ENCODE peak calls at places on chromosomes 2 and 18, in nine cellular contexts. One of them, this sample, is unnamed.

GRCh38 chr2:26983746-26984145 is 13.3 kb downstream of the MAPRE3 start:
- DNase-seq in fibroblast of the aortic adventitia: no peak
- DNase-seq in left lung: no peak
- DNase-seq in GM12865: no peak
- DNase-seq in brain microvascular endothelial cell: no peak
- DNase-seq in H9: no peak
- DNase-seq in psoas muscle: no peak
- DNase-seq in GM23338: no peak
- DNase-seq in neural progenitor cell: no peak
- DNase-seq in this sample: no peak

GRCh38 chr2:207765541-207765940 is 4.2 kb downstream of the FZD5 start:
- DNase-seq in GM12865: no peak
- DNase-seq in neural progenitor cell: peak
- DNase-seq in H9: peak
- DNase-seq in brain microvascular endothelial cell: no peak
- DNase-seq in fibroblast of the aortic adventitia: no peak
- DNase-seq in GM23338: peak
- DNase-seq in left lung: no peak
- DNase-seq in psoas muscle: no peak
- DNase-seq in this sample: no peak

GRCh38 chr18:13487237-13487636 is 239.1 kb downstream of the FAM210A start:
- DNase-seq in GM12865: no peak
- DNase-seq in brain microvascular endothelial cell: no peak
- DNase-seq in GM23338: no peak
- DNase-seq in H9: no peak
- DNase-seq in fibroblast of the aortic adventitia: no peak
- DNase-seq in psoas muscle: no peak
- DNase-seq in neural progenitor cell: no peak
- DNase-seq in left lung: no peak
- DNase-seq in this sample: no peak

GRCh38 chr2:222440670-222441422 is 16.5 kb downstream of the SGPP2 start:
- DNase-seq in fibroblast of the aortic adventitia: peak
- DNase-seq in psoas muscle: no peak
- DNase-seq in GM12865: no peak
- DNase-seq in brain microvascular endothelial cell: peak
- DNase-seq in GM23338: no peak
- DNase-seq in neural progenitor cell: no peak
- DNase-seq in left lung: no peak
- DNase-seq in H9: no peak
- DNase-seq in this sample: no peak

GRCh38 chr2:46268986-46269385 is 28.2 kb upstream of the EPAS1 start:
- DNase-seq in fibroblast of the aortic adventitia: peak
- DNase-seq in psoas muscle: no peak
- DNase-seq in H9: no peak
- DNase-seq in GM12865: no peak
- DNase-seq in neural progenitor cell: no peak
- DNase-seq in left lung: no peak
- DNase-seq in brain microvascular endothelial cell: peak
- DNase-seq in GM23338: no peak
- DNase-seq in this sample: no peak

GRCh38 chr2:176092270-176093144 is at the start of gene HOXD13:
- DNase-seq in psoas muscle: no peak
- DNase-seq in left lung: peak
- DNase-seq in neural progenitor cell: peak
- DNase-seq in fibroblast of the aortic adventitia: no peak
- DNase-seq in H9: peak
- DNase-seq in GM23338: peak
- DNase-seq in GM12865: no peak
- DNase-seq in brain microvascular endothelial cell: no peak
- DNase-seq in this sample: no peak

GRCh38 chr18:6855767-6856166 is 126.3 kb downstream of the ARHGAP28 start:
- DNase-seq in left lung: peak
- DNase-seq in neural progenitor cell: no peak
- DNase-seq in H9: no peak
- DNase-seq in GM12865: no peak
- DNase-seq in fibroblast of the aortic adventitia: no peak
- DNase-seq in psoas muscle: no peak
- DNase-seq in brain microvascular endothelial cell: no peak
- DNase-seq in GM23338: no peak
- DNase-seq in this sample: no peak

GRCh38 chr2:15673919-15674636 is 82.4 kb downstream of the DDX1 start:
- DNase-seq in neural progenitor cell: peak
- DNase-seq in psoas muscle: no peak
- DNase-seq in GM12865: no peak
- DNase-seq in GM23338: no peak
- DNase-seq in left lung: no peak
- DNase-seq in brain microvascular endothelial cell: peak
- DNase-seq in H9: no peak
- DNase-seq in fibroblast of the aortic adventitia: peak
- DNase-seq in this sample: no peak

GRCh38 chr2:193695367-193695766 is 1500.6 kb upstream of the TMEFF2 start:
- DNase-seq in left lung: no peak
- DNase-seq in fibroblast of the aortic adventitia: peak
- DNase-seq in psoas muscle: no peak
- DNase-seq in GM12865: peak
- DNase-seq in H9: no peak
- DNase-seq in GM23338: peak
- DNase-seq in neural progenitor cell: peak
- DNase-seq in brain microvascular endothelial cell: peak
- DNase-seq in this sample: no peak

GRCh38 chr2:177983183-177983788 is 89.3 kb downstream of the PDE11A start:
- DNase-seq in neural progenitor cell: peak
- DNase-seq in GM12865: peak
- DNase-seq in brain microvascular endothelial cell: peak
- DNase-seq in GM23338: peak
- DNase-seq in fibroblast of the aortic adventitia: peak
- DNase-seq in H9: peak
- DNase-seq in left lung: no peak
- DNase-seq in psoas muscle: no peak
- DNase-seq in this sample: peak

GRCh38 chr2:98911376-98912154 is 24.5 kb downstream of the CRACDL start:
- DNase-seq in fibroblast of the aortic adventitia: no peak
- DNase-seq in neural progenitor cell: no peak
- DNase-seq in GM12865: peak
- DNase-seq in left lung: no peak
- DNase-seq in GM23338: no peak
- DNase-seq in brain microvascular endothelial cell: no peak
- DNase-seq in H9: no peak
- DNase-seq in psoas muscle: no peak
- DNase-seq in this sample: no peak

GRCh38 chr18:76265375-76266225 is 229.4 kb downstream of the ZNF516 start:
- DNase-seq in psoas muscle: peak
- DNase-seq in neural progenitor cell: no peak
- DNase-seq in GM23338: no peak
- DNase-seq in GM12865: no peak
- DNase-seq in brain microvascular endothelial cell: no peak
- DNase-seq in fibroblast of the aortic adventitia: peak
- DNase-seq in H9: no peak
- DNase-seq in left lung: no peak
- DNase-seq in this sample: no peak

GRCh38 chr2:70921839-70922590 is 13.7 kb upstream of the ATP6V1B1 start:
- DNase-seq in neural progenitor cell: no peak
- DNase-seq in GM23338: no peak
- DNase-seq in left lung: no peak
- DNase-seq in fibroblast of the aortic adventitia: no peak
- DNase-seq in psoas muscle: peak
- DNase-seq in GM12865: no peak
- DNase-seq in H9: peak
- DNase-seq in brain microvascular endothelial cell: no peak
- DNase-seq in this sample: no peak

GRCh38 chr2:65999790-66000189 is 435.1 kb upstream of the MEIS1 start:
- DNase-seq in left lung: no peak
- DNase-seq in GM12865: no peak
- DNase-seq in psoas muscle: no peak
- DNase-seq in brain microvascular endothelial cell: no peak
- DNase-seq in fibroblast of the aortic adventitia: no peak
- DNase-seq in H9: no peak
- DNase-seq in neural progenitor cell: no peak
- DNase-seq in GM23338: no peak
- DNase-seq in this sample: no peak

GRCh38 chr2:199704358-199705238 is 146.4 kb downstream of the FTCDNL1 start:
- DNase-seq in left lung: no peak
- DNase-seq in fibroblast of the aortic adventitia: peak
- DNase-seq in GM12865: peak
- DNase-seq in H9: peak
- DNase-seq in psoas muscle: no peak
- DNase-seq in brain microvascular endothelial cell: peak
- DNase-seq in GM23338: peak
- DNase-seq in neural progenitor cell: peak
- DNase-seq in this sample: no peak

GRCh38 chr2:1656326-1656960 is 87.9 kb downstream of the PXDN start:
- DNase-seq in left lung: no peak
- DNase-seq in GM23338: peak
- DNase-seq in GM12865: no peak
- DNase-seq in H9: peak
- DNase-seq in fibroblast of the aortic adventitia: no peak
- DNase-seq in psoas muscle: no peak
- DNase-seq in brain microvascular endothelial cell: no peak
- DNase-seq in neural progenitor cell: peak
- DNase-seq in this sample: no peak

GRCh38 chr18:13810950-13811485 is 12.9 kb upstream of the MC5R start:
- DNase-seq in GM12865: no peak
- DNase-seq in GM23338: peak
- DNase-seq in psoas muscle: no peak
- DNase-seq in left lung: no peak
- DNase-seq in neural progenitor cell: no peak
- DNase-seq in brain microvascular endothelial cell: no peak
- DNase-seq in H9: no peak
- DNase-seq in fibroblast of the aortic adventitia: no peak
- DNase-seq in this sample: no peak

GRCh38 chr2:86372641-86373502 is 35.4 kb upstream of the REEP1 start:
- DNase-seq in fibroblast of the aortic adventitia: peak
- DNase-seq in GM12865: peak
- DNase-seq in neural progenitor cell: peak
- DNase-seq in brain microvascular endothelial cell: peak
- DNase-seq in GM23338: peak
- DNase-seq in H9: peak
- DNase-seq in psoas muscle: no peak
- DNase-seq in left lung: no peak
- DNase-seq in this sample: no peak

GRCh38 chr2:72579595-72580180 is 246.1 kb downstream of the EXOC6B start:
- DNase-seq in left lung: no peak
- DNase-seq in H9: no peak
- DNase-seq in fibroblast of the aortic adventitia: peak
- DNase-seq in GM23338: peak
- DNase-seq in psoas muscle: no peak
- DNase-seq in brain microvascular endothelial cell: no peak
- DNase-seq in neural progenitor cell: peak
- DNase-seq in GM12865: peak
- DNase-seq in this sample: no peak

GRCh38 chr2:60336442-60337141 is 216.9 kb downstream of the BCL11A start:
- DNase-seq in H9: no peak
- DNase-seq in left lung: no peak
- DNase-seq in neural progenitor cell: no peak
- DNase-seq in psoas muscle: no peak
- DNase-seq in GM12865: peak
- DNase-seq in brain microvascular endothelial cell: no peak
- DNase-seq in fibroblast of the aortic adventitia: no peak
- DNase-seq in GM23338: no peak
- DNase-seq in this sample: no peak
- TF ChIP-seq CTCF in H9: no peak
- TF ChIP-seq CTCF in left lung: no peak
- TF ChIP-seq CTCF in neural progenitor cell: no peak
- TF ChIP-seq CTCF in psoas muscle: no peak
- TF ChIP-seq CTCF in GM12865: peak
- TF ChIP-seq CTCF in brain microvascular endothelial cell: no peak
- TF ChIP-seq CTCF in fibroblast of the aortic adventitia: no peak
- TF ChIP-seq CTCF in GM23338: no peak
- TF ChIP-seq CTCF in this sample: no peak

DNA sequence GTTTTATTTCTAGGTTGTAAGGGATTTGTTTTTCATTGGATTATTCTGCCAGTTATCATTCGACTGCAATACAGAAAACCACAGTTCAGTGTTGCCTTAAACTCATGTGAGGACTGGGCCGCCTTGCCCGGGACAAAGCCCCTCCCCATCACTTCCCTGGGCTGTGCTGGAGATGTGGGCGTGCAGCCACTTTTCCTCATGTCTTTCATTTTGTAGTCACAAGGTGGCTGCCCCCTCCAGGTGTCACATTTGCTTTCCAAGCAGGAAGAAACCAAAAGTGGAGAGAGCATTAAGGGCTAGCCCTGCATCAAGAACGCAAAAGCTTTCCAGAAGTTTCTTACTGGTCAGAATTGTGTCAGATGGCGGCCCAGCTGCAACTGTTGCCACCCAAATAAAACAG is 492.5 kb upstream of the ID2 start:
- DNase-seq in left lung: no peak
- DNase-seq in neural progenitor cell: no peak
- DNase-seq in brain microvascular endothelial cell: no peak
- DNase-seq in H9: peak
- DNase-seq in GM12865: no peak
- DNase-seq in fibroblast of the aortic adventitia: no peak
- DNase-seq in psoas muscle: no peak
- DNase-seq in GM23338: peak
- DNase-seq in this sample: no peak
- TF ChIP-seq CTCF in left lung: no peak
- TF ChIP-seq CTCF in neural progenitor cell: no peak
- TF ChIP-seq CTCF in brain microvascular endothelial cell: no peak
- TF ChIP-seq CTCF in H9: peak
- TF ChIP-seq CTCF in GM12865: no peak
- TF ChIP-seq CTCF in fibroblast of the aortic adventitia: no peak
- TF ChIP-seq CTCF in psoas muscle: no peak
- TF ChIP-seq CTCF in GM23338: no peak
- TF ChIP-seq CTCF in this sample: no peak

DNA sequence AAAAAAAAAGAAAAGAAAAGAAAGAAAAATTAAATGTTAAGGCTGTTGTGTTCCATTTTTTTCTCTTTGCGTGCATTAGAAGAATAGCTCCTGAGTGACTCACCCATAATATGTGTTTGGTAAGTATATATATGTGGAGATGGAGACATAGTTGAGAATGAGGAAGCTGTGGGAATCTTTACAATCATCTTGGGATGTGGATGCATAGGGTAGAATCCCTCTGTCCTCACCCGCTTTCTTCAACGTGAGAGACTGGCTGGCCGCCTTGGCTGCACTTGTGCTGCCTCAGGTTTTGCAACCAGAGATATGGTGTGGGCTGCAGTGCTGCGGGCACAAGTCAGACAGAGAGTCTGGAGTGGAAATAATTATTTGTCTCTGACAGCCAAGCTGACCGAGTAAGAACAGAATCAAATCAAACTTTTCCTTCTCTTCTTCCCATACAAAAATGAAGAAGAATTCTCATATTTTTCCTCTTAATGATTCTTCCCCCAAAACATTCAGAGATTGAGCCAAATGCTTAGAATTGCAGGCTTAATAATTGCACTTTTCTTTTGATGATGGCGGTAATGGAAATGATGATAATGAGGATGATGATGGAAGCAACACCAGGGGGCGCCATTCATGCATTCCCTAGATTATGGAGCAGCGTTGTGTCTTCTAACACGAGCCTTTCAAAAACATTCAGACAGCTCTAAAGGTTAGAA is 48.5 kb downstream of the SERPINB7 start:
- DNase-seq in psoas muscle: no peak
- DNase-seq in left lung: no peak
- DNase-seq in H9: no peak
- DNase-seq in GM12865: peak
- DNase-seq in GM23338: peak
- DNase-seq in neural progenitor cell: peak
- DNase-seq in fibroblast of the aortic adventitia: peak
- DNase-seq in brain microvascular endothelial cell: peak
- DNase-seq in this sample: no peak
- TF ChIP-seq CTCF in psoas muscle: no peak
- TF ChIP-seq CTCF in left lung: peak
- TF ChIP-seq CTCF in H9: peak
- TF ChIP-seq CTCF in GM12865: peak
- TF ChIP-seq CTCF in GM23338: peak
- TF ChIP-seq CTCF in neural progenitor cell: peak
- TF ChIP-seq CTCF in fibroblast of the aortic adventitia: peak
- TF ChIP-seq CTCF in brain microvascular endothelial cell: peak
- TF ChIP-seq CTCF in this sample: peak

GRCh38 chr18:51196116-51196810 is 1.2 kb downstream of the MEX3C start:
- DNase-seq in fibroblast of the aortic adventitia: peak
- DNase-seq in GM23338: no peak
- DNase-seq in brain microvascular endothelial cell: peak
- DNase-seq in H9: no peak
- DNase-seq in GM12865: peak
- DNase-seq in psoas muscle: peak
- DNase-seq in left lung: peak
- DNase-seq in neural progenitor cell: peak
- DNase-seq in this sample: no peak
- TF ChIP-seq CTCF in fibroblast of the aortic adventitia: no peak
- TF ChIP-seq CTCF in GM23338: no peak
- TF ChIP-seq CTCF in brain microvascular endothelial cell: no peak
- TF ChIP-seq CTCF in H9: no peak
- TF ChIP-seq CTCF in GM12865: no peak
- TF ChIP-seq CTCF in psoas muscle: no peak
- TF ChIP-seq CTCF in left lung: no peak
- TF ChIP-seq CTCF in neural progenitor cell: no peak
- TF ChIP-seq CTCF in this sample: no peak